ENCODE peak calls at places on chromosomes 13 and 19, in seven cellular contexts. B is IMR-90, L is H1, Y is neural progenitor cell, O is fibroblast of lung, N is astrocyte, Q is mammary epithelial cell. F is an unnamed sample.

GRCh38 chr13:69793803-69794453 is 313.7 kb upstream of the ATXN8OS start:
- DNase-seq in L (no peak), O (no peak), Q (no peak), N (no peak), B (no peak), Y (peak), F (no peak)

GRCh38 chr19:49851456-49852259 is 699 bp downstream of the PTOV1 start:
- DNase-seq in Q (no peak), L (peak), Y (peak), O (no peak), N (no peak), B (no peak), F (no peak)

GRCh38 chr13:28607187-28607955 is 51.6 kb upstream of the POMP start:
- DNase-seq in L (no peak), O (no peak), B (no peak), Q (no peak), Y (no peak), N (no peak), F (no peak)

GRCh38 chr19:48644839-48645651 is 942 bp downstream of the CA11 start:
- DNase-seq in N (no peak), Q (peak), O (peak), Y (peak), B (peak), L (peak), F (peak)

GRCh38 chr13:109698779-109699178 is 87.6 kb downstream of the IRS2 start:
- DNase-seq in N (peak), O (peak), Q (peak), B (peak), Y (no peak), L (no peak), F (peak)

GRCh38 chr19:4764290-4764660 is 27.3 kb upstream of the FEM1A start:
- DNase-seq in N (no peak), O (no peak), Y (peak), L (no peak), Q (no peak), B (no peak), F (no peak)

GRCh38 chr13:38620876-38621275 is 66.0 kb upstream of the FREM2 start:
- DNase-seq in Y (no peak), B (no peak), N (no peak), L (no peak), Q (no peak), O (no peak), F (no peak)

GRCh38 chr19:45444318-45445041 is 20.8 kb upstream of the ERCC1 start:
- DNase-seq in Q (peak), O (peak), L (peak), B (peak), Y (peak), N (peak), F (peak)

GRCh38 chr19:1247747-1248453 is 483 bp upstream of the MIDN start:
- DNase-seq in L (peak), Y (peak), B (peak), O (peak), N (peak), Q (no peak), F (peak)

GRCh38 chr19:35272954-35273649 is 4.3 kb downstream of the USF2 start:
- DNase-seq in Q (no peak), O (no peak), N (no peak), Y (no peak), L (no peak), B (no peak), F (peak)

GRCh38 chr13:32381539-32381938 is 46.4 kb downstream of the N4BP2L1 start:
- DNase-seq in Q (peak), B (peak), N (peak), L (no peak), Y (peak), O (peak), F (peak)

GRCh38 chr13:92842145-92842544 is 384.5 kb upstream of the GPC6 start:
- DNase-seq in O (peak), N (peak), Q (peak), Y (no peak), B (peak), L (no peak), F (no peak)

GRCh38 chr13:27168086-27168485 is 3.5 kb downstream of the USP12 start:
- DNase-seq in L (no peak), O (no peak), B (no peak), Q (no peak), N (no peak), Y (no peak), F (peak)

GRCh38 chr19:42132030-42132628 is at the start of gene POU2F2:
- DNase-seq in L (peak), B (no peak), N (no peak), O (no peak), Y (peak), Q (no peak), F (peak)

DNA sequence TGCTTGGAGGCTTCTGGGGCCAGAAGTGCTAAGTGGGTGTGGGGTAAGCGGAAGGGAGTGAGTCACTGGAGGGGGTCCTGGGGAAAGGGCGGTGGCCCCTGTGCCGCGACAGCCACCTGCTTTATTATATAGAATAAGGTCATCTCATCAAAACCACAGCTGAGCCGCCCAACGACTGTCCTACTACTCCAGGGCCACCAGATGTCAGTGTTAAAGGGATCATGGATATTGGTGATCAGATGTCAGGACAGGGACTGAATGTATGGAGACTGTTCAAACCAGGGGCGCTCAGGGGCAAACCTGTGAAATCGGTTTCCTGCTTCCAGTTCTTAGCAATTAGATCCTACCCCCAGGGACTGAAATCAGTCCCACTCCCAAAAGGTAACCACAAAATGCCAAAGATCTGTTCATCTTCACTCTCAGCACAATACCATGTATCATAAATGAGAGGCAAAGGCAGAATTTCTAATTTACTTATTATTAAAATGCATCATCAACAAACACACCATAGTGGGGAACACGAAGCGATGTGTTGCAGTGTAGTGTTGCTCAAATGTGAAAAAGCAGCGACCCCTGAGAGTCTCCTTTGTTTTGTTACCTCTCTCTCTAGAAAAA is 24.5 kb downstream of the ARL11 start:
- DNase-seq in O (peak), L (peak), Y (peak), Q (no peak), N (no peak), B (peak), F (peak)
- TF ChIP-seq CTCF in O (peak), L (peak), Y (peak), Q (peak), N (peak), B (peak), F (peak)

DNA sequence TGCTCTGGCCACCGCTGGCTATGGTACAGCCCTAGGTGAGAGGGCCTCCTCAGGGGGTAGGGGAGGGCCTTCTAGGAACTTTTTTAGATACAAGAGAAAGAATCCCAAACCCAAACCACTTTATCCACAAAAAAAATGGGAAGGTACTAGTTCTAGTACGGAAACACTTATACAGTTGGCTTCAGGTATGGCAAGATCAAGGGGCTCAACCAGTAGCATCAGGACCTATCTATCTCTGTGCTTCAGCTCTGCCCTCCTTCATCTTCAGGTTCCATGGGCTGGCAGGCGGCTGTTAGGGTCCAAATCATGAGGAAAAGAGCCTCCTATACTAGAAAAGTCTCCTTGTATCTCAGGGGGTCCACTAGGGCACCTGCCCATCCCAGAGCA is 1.8 kb downstream of the MRI1 start:
- DNase-seq in Q (no peak), B (no peak), O (no peak), N (no peak), L (no peak), Y (no peak), F (peak)
- H3K4me2 ChIP-seq in Q (no peak), B (no peak), O (no peak), N (peak), L (no peak), Y (no peak), F (no peak)

DNA sequence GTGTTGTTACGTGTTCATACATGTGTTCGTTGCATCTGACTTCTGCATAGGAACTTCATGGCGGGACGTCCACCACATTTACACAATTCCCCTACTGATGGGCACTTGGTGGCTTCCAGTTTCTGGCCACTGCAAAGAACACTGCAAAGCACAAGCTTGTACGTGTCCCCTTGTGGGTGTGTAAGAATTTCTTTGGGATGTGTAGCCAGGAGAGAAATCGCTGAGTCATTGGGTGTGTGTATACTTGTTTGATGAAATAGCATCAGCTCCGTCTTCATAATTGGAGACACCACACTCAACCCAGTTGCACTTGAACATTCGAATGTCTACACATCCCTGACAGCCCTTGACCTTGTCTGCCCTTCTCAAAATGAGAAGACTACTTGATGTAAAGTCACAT is 19.2 kb downstream of the KLK5 start:
- DNase-seq in L (no peak), Q (peak), N (peak), O (peak), B (peak), Y (no peak), F (peak)
- TF ChIP-seq CTCF in L (no peak), Q (no peak), N (no peak), O (no peak), B (no peak), Y (no peak), F (no peak)

GRCh38 chr19:7914099-7914498 is 531 bp upstream of the TGFBR3L start:
- DNase-seq in Q (no peak), Y (no peak), B (no peak), N (no peak), O (no peak), L (no peak), F (peak)

GRCh38 chr19:7916908-7917291 is 2.3 kb downstream of the TGFBR3L start:
- DNase-seq in Q (no peak), N (no peak), O (no peak), L (no peak), Y (no peak), B (no peak), F (no peak)

GRCh38 chr19:7916137-7916907 is 1.7 kb downstream of the TGFBR3L start:
- DNase-seq in B (no peak), L (peak), Y (peak), N (no peak), Q (no peak), O (no peak), F (peak)

GRCh38 chr19:7914598-7915045 is at the start of gene TGFBR3L:
- DNase-seq in B (no peak), Q (no peak), Y (no peak), L (no peak), N (no peak), O (no peak), F (peak)

GRCh38 chr19:7915250-7916136 is 863 bp downstream of the TGFBR3L start:
- DNase-seq in N (no peak), O (no peak), B (no peak), L (no peak), Q (no peak), Y (no peak), F (peak)
- H3K4me2 ChIP-seq in N (peak), O (peak), B (peak), L (peak), Q (peak), Y (peak), F (peak)

GRCh38 chr13:102571075-102571474 is 25.7 kb upstream of the TPP2 start:
- DNase-seq in Q (no peak), L (no peak), O (no peak), B (no peak), N (no peak), Y (no peak), F (no peak)
- TF ChIP-seq CTCF in Q (peak), L (peak), O (peak), B (peak), N (no peak), Y (peak), F (peak)

GRCh38 chr13:75101348-75101747 is 380.6 kb downstream of the TBC1D4 start:
- DNase-seq in N (no peak), Y (no peak), O (no peak), B (no peak), L (no peak), Q (no peak), F (no peak)
- H3K4me2 ChIP-seq in N (no peak), Y (no peak), O (no peak), B (no peak), L (no peak), Q (no peak), F (no peak)